ENCODE peak calls at places on chromosomes 11 and 22, in seven cellular contexts. U, F, G, O, P, D and J are unnamed samples.

GRCh38 chr11:57458410-57459111 is 1.8 kb upstream of the RTN4RL2 start:
- DNase-seq in D (peak), P (peak), G (peak), O (no peak), F (no peak), U (no peak), J (peak)

GRCh38 chr11:13429288-13429687 is 33.7 kb downstream of the BTBD10 start:
- DNase-seq in P (no peak), G (no peak), O (no peak), U (no peak), F (no peak), D (no peak), J (no peak)

GRCh38 chr11:117127164-117127563 is 16.9 kb upstream of the PAFAH1B2 start:
- DNase-seq in U (no peak), O (no peak), D (no peak), P (no peak), F (peak), G (no peak), J (no peak)

GRCh38 chr11:87173185-87174039 is 135.7 kb downstream of the TMEM135 start:
- DNase-seq in G (no peak), F (no peak), U (peak), O (peak), D (no peak), P (no peak), J (no peak)

GRCh38 chr22:38189104-38189503 is 7.5 kb upstream of the PLA2G6 start:
- DNase-seq in F (no peak), O (no peak), D (no peak), G (no peak), P (no peak), U (no peak), J (no peak)

GRCh38 chr11:31810779-31811647 is at the start of gene PAX6:
- DNase-seq in D (peak), P (no peak), U (peak), G (no peak), F (peak), O (peak), J (no peak)

GRCh38 chr11:77198440-77198849 is 70.4 kb downstream of the MYO7A start:
- DNase-seq in U (peak), O (peak), D (peak), G (peak), P (no peak), F (no peak), J (peak)

GRCh38 chr11:70644343-70645060 is 246.2 kb downstream of the CTTN start:
- DNase-seq in P (no peak), U (no peak), F (no peak), D (no peak), G (no peak), O (no peak), J (no peak)

GRCh38 chr11:28170759-28171158 is 62.6 kb downstream of the METTL15 start:
- DNase-seq in F (no peak), P (no peak), G (no peak), D (no peak), O (no peak), U (no peak), J (no peak)

GRCh38 chr11:70226967-70227366 is 23.9 kb downstream of the FADD start:
- DNase-seq in F (no peak), O (peak), D (peak), G (no peak), P (no peak), U (no peak), J (no peak)

GRCh38 chr22:22099833-22100812 is 117.5 kb upstream of the TOP3B start:
- DNase-seq in P (no peak), G (peak), F (no peak), U (no peak), D (no peak), O (no peak), J (no peak)

GRCh38 chr22:27876684-27877083 is 42.4 kb downstream of the PITPNB start:
- DNase-seq in P (no peak), D (peak), G (no peak), U (no peak), F (no peak), O (no peak), J (no peak)

GRCh38 chr22:25741692-25742626 is at the start of gene MYO18B:
- DNase-seq in O (peak), G (no peak), P (no peak), F (no peak), D (no peak), U (no peak), J (no peak)

GRCh38 chr11:58739725-58740430 is 8.1 kb upstream of the GLYAT start:
- DNase-seq in D (no peak), U (no peak), F (no peak), O (peak), G (no peak), P (no peak), J (no peak)

GRCh38 chr22:40128989-40129388 is 48.7 kb upstream of the TNRC6B start:
- DNase-seq in F (no peak), O (no peak), G (peak), D (no peak), U (no peak), P (no peak), J (peak)

GRCh38 chr22:49517211-49517610 is 310.5 kb downstream of the BRD1 start:
- DNase-seq in O (no peak), F (no peak), G (no peak), U (no peak), P (no peak), D (no peak), J (no peak)

GRCh38 chr11:75100314-75100713 is 3.6 kb upstream of the OR2AT4 start:
- DNase-seq in G (peak), D (no peak), P (no peak), F (no peak), U (peak), O (peak), J (no peak)

GRCh38 chr11:59560702-59561469 is 49.5 kb downstream of the OR4D9 start:
- DNase-seq in O (peak), P (peak), G (peak), U (peak), F (peak), D (peak), J (peak)

GRCh38 chr11:46254135-46254491 is 23.3 kb upstream of the CREB3L1 start:
- DNase-seq in F (no peak), D (no peak), U (no peak), O (no peak), P (no peak), G (no peak), J (no peak)